ENCODE peak calls at places on chromosomes 11 and 22, in four cellular contexts. F is HCT116, E is upper lobe of left lung, M is Panc1. X is an unnamed sample.

GRCh38 chr11:102306817-102307814 is 10.2 kb upstream of the BIRC3 start:
- ATAC-seq in F (no peak), M (peak; percentile 76), E (no peak), X (no peak)

GRCh38 chr11:14320020-14320419 is 39.0 kb downstream of the RRAS2 start:
- ATAC-seq in E (no peak), F (no peak), M (no peak), X (no peak)

GRCh38 chr22:36864454-36865215 is 3.8 kb downstream of the NCF4 start:
- ATAC-seq in F (no peak), M (no peak), E (no peak), X (no peak)

GRCh38 chr11:105933666-105934065 is 88.4 kb downstream of the MSANTD4 start:
- ATAC-seq in F (no peak), E (no peak), M (no peak), X (no peak)

GRCh38 chr11:34775417-34775888 is 140.7 kb downstream of the APIP start:
- ATAC-seq in E (no peak), F (no peak), M (no peak), X (no peak)

GRCh38 chr11:46537121-46537520 is 56.7 kb downstream of the AMBRA1 start:
- ATAC-seq in E (no peak), M (no peak), F (peak; percentile 44), X (no peak)

GRCh38 chr22:50542416-50542927 is 3.2 kb upstream of the KLHDC7B start:
- ATAC-seq in E (no peak), F (no peak), M (no peak), X (no peak)

GRCh38 chr22:24154826-24155225 is 26.5 kb upstream of the SUSD2 start:
- ATAC-seq in E (no peak), F (no peak), M (no peak), X (no peak)

GRCh38 chr22:35425971-35426800 is 26.2 kb downstream of the MCM5 start:
- ATAC-seq in M (no peak), E (no peak), F (peak; percentile 60), X (no peak)

GRCh38 chr22:50526849-50527801 is 1.7 kb upstream of the SCO2 start:
- ATAC-seq in E (peak; percentile 21), F (peak; percentile 28), M (peak; percentile 58), X (no peak)

GRCh38 chr11:46976182-46976854 is 39.8 kb downstream of the CSTPP1 start:
- ATAC-seq in M (no peak), F (no peak), E (no peak), X (no peak)

GRCh38 chr22:27299181-27300085 is 502.1 kb downstream of the MN1 start:
- ATAC-seq in M (no peak), F (no peak), E (no peak), X (peak; percentile 27)

GRCh38 chr22:31945971-31946680 is 1.8 kb downstream of the YWHAH start:
- ATAC-seq in E (no peak), M (no peak), F (no peak), X (no peak)

GRCh38 chr11:123351375-123351774 is 78.7 kb upstream of the GRAMD1B start:
- ATAC-seq in E (no peak), F (no peak), M (no peak), X (no peak)

GRCh38 chr11:73454987-73455386 is 78.8 kb downstream of the RELT start:
- ATAC-seq in M (no peak), F (no peak), E (no peak), X (peak; percentile 36)

GRCh38 chr11:109071712-109072524 is 350.1 kb upstream of the C11orf87 start:
- ATAC-seq in F (no peak), M (no peak), E (no peak), X (peak; percentile 84)

GRCh38 chr11:41056892-41057569 is 402.4 kb downstream of the LRRC4C start:
- ATAC-seq in F (no peak), E (peak; percentile 43), M (no peak), X (no peak)

GRCh38 chr11:111730871-111731591 is 35.2 kb downstream of the PPP2R1B start:
- ATAC-seq in E (no peak), F (no peak), M (no peak), X (no peak)

GRCh38 chr22:20291249-20291586 is 23.1 kb upstream of the RTN4R start:
- ATAC-seq in F (no peak), M (no peak), E (no peak), X (no peak)

GRCh38 chr11:61011950-61012830 is 40.7 kb downstream of the CD6 start:
- ATAC-seq in M (no peak), E (no peak), F (no peak), X (no peak)

GRCh38 chr11:64998690-64999431 is 2.1 kb upstream of the BATF2 start:
- ATAC-seq in M (no peak), F (no peak), E (no peak), X (no peak)

GRCh38 chr22:20531404-20532181 is 24.2 kb downstream of the MED15 start:
- ATAC-seq in E (peak; percentile 94), F (peak; percentile 89), M (peak; percentile 83), X (peak; percentile 93)

GRCh38 chr11:10272132-10272531 is 21.9 kb downstream of the SBF2 start:
- ATAC-seq in M (no peak), F (no peak), E (no peak), X (no peak)

GRCh38 chr22:25748140-25748539 is 6.2 kb downstream of the MYO18B start:
- ATAC-seq in F (no peak), M (no peak), E (no peak), X (no peak)

GRCh38 chr11:101620026-101620425 is 36.2 kb upstream of the TRPC6 start:
- ATAC-seq in F (no peak), M (no peak), E (no peak), X (no peak)

GRCh38 chr11:3147626-3148025 is 17.5 kb downstream of the OSBPL5 start:
- ATAC-seq in F (no peak), E (no peak), M (no peak), X (no peak)

GRCh38 chr11:33735166-33735425 is 1.1 kb downstream of the CD59 start:
- ATAC-seq in E (no peak), F (no peak), M (no peak), X (no peak)

GRCh38 chr11:5272395-5273017 is 2.8 kb upstream of the HBE1 start:
- ATAC-seq in F (no peak), M (no peak), E (no peak), X (no peak)

GRCh38 chr11:74577624-74578396 is 14.6 kb upstream of the POLD3 start:
- ATAC-seq in M (no peak), F (no peak), E (no peak), X (no peak)

GRCh38 chr22:38142606-38143005 is 32.1 kb upstream of the BAIAP2L2 start:
- ATAC-seq in M (no peak), F (no peak), E (no peak), X (no peak)
- H3K27ac ChIP-seq in M (no peak overlapping the region), F (no peak overlapping the region), E (no peak overlapping the region), X (no peak overlapping the region)

GRCh38 chr11:113387605-113388211 is at the start of gene ANKK1:
- ATAC-seq in M (peak; percentile 67), F (peak; percentile 93), E (no peak), X (no peak)
- TF ChIP-seq POLR2AphosphoS5 in M (no peak), F (no peak), E (no peak), X (no peak)

GRCh38 chr11:131934006-131934405 is 563.6 kb downstream of the NTM start:
- ATAC-seq in F (no peak), M (no peak), E (no peak), X (no peak)

GRCh38 chr11:131928992-131929391 is 558.6 kb downstream of the NTM start:
- ATAC-seq in M (no peak), F (no peak), E (no peak), X (no peak)

GRCh38 chr11:131938321-131938751 is 567.9 kb downstream of the NTM start:
- ATAC-seq in F (no peak), M (no peak), E (no peak), X (peak; percentile 31)

DNA sequence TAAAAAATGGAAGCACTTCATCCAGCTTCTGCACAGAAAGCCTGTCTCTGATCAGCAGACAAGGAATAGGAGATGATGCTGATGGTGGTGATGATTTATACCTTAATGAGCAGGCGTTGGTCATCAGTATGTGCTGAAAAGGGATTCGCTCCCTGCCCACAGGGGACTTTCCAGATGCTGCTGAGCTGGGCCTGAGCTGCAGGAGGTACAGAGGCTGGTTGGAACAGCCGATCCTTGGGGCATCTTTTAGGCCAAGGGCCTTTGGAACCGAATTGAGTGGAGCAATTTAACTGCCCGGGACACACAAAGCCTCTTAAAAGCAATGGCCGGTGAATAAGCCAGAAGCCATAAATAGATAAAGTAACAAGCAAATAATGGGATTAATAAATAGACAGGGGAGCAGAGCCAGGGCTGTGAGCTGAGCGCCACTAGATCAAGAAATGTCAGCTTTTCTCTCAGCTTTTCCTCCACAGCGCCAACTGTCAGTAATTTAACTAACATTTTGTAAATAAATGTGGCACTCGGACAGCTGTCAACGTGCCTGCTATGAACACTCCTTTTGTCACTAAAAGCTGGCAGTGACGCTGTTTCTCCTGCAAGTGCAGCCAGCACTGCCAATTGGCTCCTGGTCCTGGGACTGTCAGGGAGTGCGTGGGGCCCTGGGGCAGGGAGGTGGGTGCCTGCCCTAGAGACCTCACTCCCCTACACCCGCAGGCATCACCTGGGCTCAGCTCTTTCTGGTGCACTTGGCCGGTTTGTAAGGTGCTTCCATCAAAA is 562.4 kb downstream of the NTM start:
- ATAC-seq in E (no peak), M (no peak), F (no peak), X (no peak)
- H3K27ac ChIP-seq in E (no peak overlapping the region), M (no peak overlapping the region), F (no peak overlapping the region), X (peak overlapping the region; percentile 24)

GRCh38 chr11:95149659-95150294 is 60.1 kb downstream of the ENDOD1 start:
- ATAC-seq in E (no peak), M (peak; percentile 15), F (peak; percentile 65), X (peak; percentile 24)

GRCh38 chr11:95148421-95148820 is 58.8 kb downstream of the ENDOD1 start:
- ATAC-seq in F (no peak), E (no peak), M (no peak), X (no peak)

GRCh38 chr11:95152878-95153856 is 63.5 kb downstream of the ENDOD1 start:
- ATAC-seq in E (no peak), M (no peak), F (no peak), X (no peak)

GRCh38 chr11:95148938-95149337 is 59.3 kb downstream of the ENDOD1 start:
- ATAC-seq in F (no peak), E (no peak), M (no peak), X (no peak)

DNA sequence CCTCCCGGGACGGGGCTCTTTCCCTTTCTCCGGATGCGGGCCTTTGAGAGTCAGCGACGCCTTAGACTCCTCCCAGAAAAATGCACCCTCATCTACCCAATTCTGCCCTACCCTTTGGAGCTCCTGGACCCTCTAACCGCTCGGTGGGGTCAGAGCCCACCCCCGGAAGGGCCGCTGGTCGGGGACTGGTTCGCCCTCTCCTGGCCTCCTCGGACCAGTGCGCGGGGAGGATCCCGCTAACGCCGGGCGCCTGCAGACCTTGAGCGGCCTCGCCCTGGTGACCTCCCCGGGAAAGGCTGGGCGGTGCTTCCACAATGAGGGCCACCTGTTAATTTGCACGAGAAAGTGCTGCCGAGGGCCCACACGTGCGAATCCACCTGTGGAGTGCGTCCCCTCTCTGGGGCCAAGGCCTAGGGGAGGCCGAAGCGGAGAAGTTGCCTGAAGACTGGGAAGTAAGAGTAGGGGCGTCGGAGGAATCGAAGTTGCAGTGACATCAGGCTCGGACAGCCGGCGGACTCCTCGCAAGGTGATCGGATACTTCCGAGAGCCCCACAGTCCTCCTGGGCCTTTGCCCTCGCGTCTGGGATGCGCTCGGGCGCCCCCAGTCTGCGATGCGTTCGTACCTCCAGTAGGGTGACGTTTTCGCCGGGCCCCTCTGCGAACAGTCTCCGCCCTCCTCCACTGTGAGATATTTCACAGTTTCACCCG is 61.5 kb downstream of the ENDOD1 start:
- ATAC-seq in F (peak; percentile 76), E (peak; percentile 95), M (peak; percentile 89), X (peak; percentile 91)
- TF ChIP-seq POLR2AphosphoS5 in F (peak; percentile 92), E (peak; percentile 89), M (no peak), X (peak; percentile 41)

X was measured in gastroesophageal sphincter.